ENCODE peak calls at places on chromosomes 12 and 14, in six cellular contexts. D is nephron progenitor cell; G is choroid plexus epithelial cell; H is CD4-positive, alpha-beta T cell; O is esophagus muscularis mucosa; S is foreskin fibroblast. N is an unnamed sample.

GRCh38 chr12:93896962-93897361 is 219.8 kb downstream of the CRADD start:
- DNase-seq in O (no peak), H (no peak), S (no peak), D (no peak), G (no peak), N (no peak)

GRCh38 chr12:51752490-51752889 is 96.0 kb downstream of the FIGNL2 start:
- DNase-seq in G (peak; percentile 68), O (no peak), H (no peak), S (peak; percentile 87), D (peak; percentile 44), N (no peak)

GRCh38 chr12:63103489-63104131 is 47.4 kb downstream of the AVPR1A start:
- DNase-seq in H (no peak), S (no peak), D (peak; percentile 17), O (no peak), G (peak; percentile 53), N (no peak)

GRCh38 chr12:13211859-13212664 is 15.5 kb downstream of the EMP1 start:
- DNase-seq in D (peak; percentile 68), G (peak; percentile 86), H (peak; percentile 59), O (no peak), S (no peak), N (peak; percentile 31)

GRCh38 chr14:75370416-75371205 is 57.2 kb upstream of the JDP2 start:
- DNase-seq in S (no peak), D (no peak), O (no peak), G (no peak), H (no peak), N (no peak)

GRCh38 chr12:116495260-116495659 is 63.9 kb upstream of the MAP1LC3B2 start:
- DNase-seq in O (no peak), D (no peak), H (no peak), G (no peak), S (peak; percentile 38), N (no peak)

GRCh38 chr14:32203928-32204357 is 874 bp upstream of the RNU6-8 start:
- DNase-seq in O (no peak), D (peak; percentile 15), S (no peak), H (no peak), G (peak; percentile 9), N (no peak)

GRCh38 chr12:19030603-19031002 is 98.9 kb upstream of the PLEKHA5 start:
- DNase-seq in O (no peak), G (no peak), H (no peak), D (no peak), S (no peak), N (no peak)

GRCh38 chr12:55641595-55641994 is 4.9 kb downstream of the OR10P1 start:
- DNase-seq in S (no peak), G (no peak), O (no peak), H (no peak), D (no peak), N (no peak)

DNA sequence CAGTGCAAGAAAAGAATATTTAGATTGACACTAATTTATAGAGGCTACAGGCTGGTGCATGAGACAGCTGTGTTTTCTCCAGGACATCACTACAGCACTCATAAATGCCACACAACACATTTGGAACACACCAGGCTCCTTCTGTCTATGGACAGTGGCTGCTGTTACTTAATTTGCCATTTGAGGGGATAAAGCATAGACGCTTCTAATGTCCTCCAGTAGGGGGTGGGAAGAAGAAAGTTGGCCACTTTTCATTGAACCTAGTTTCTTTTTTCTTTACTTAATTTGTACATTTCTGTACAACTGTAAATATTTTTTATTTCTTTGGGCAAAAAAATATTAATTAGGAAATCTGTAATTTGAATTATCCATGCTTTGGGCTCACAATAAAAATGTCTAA is 12.4 kb upstream of the RTN1 start:
- DNase-seq in D (no peak), G (peak; percentile 33), H (no peak), S (no peak), O (no peak), N (no peak)
- TF ChIP-seq CTCF in D (peak; percentile 53), G (peak; percentile 66), H (no peak), S (peak; percentile 33), O (no peak), N (no peak)

GRCh38 chr14:99040711-99041110 is 231.3 kb downstream of the BCL11B start:
- DNase-seq in O (no peak), D (no peak), H (no peak), S (no peak), G (no peak), N (no peak)

GRCh38 chr14:99038401-99038800 is 233.6 kb downstream of the BCL11B start:
- DNase-seq in O (no peak), D (no peak), G (no peak), S (no peak), H (no peak), N (no peak)

GRCh38 chr14:99041141-99041819 is 230.7 kb downstream of the BCL11B start:
- DNase-seq in G (no peak), S (no peak), O (no peak), H (no peak), D (no peak), N (no peak)

GRCh38 chr14:99039316-99040041 is 232.5 kb downstream of the BCL11B start:
- DNase-seq in O (no peak), S (no peak), G (no peak), D (no peak), H (no peak), N (no peak)

DNA sequence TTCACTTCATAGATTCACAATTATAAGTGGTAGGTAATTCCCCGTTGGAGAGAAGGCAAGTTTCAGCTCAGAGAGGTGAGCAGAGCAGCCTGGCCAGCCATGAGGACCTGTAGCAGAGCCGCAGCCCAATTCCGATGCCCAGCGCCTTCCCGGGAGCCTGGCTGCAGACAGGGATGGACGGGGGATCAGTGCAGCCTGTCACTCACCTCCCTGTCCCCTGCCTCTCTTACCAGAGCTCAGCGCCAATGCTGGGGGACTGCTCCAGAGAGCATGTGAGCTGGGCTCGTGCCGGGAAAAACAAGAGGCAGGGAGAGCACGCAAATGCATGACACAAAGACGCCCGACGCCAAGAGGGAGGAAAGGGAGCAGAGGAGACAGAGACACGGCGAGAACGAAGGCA is 231.9 kb downstream of the BCL11B start:
- DNase-seq in O (no peak), G (no peak), S (no peak), D (no peak), H (no peak), N (no peak)
- TF ChIP-seq CTCF in O (no peak), G (no peak), S (no peak), D (no peak), H (no peak), N (no peak)

GRCh38 chr14:56659964-56660551 is 80.5 kb downstream of the TMEM260 start:
- DNase-seq in O (no peak), H (no peak), S (peak; percentile 30), D (no peak), G (peak; percentile 76), N (no peak)
- TF ChIP-seq CTCF in O (peak; percentile 16), H (peak; percentile 27), S (peak; percentile 72), D (peak; percentile 66), G (peak; percentile 73), N (no peak)

GRCh38 chr12:123808167-123808566 is 46.1 kb downstream of the DNAH10 start:
- DNase-seq in S (peak; percentile 17), G (peak; percentile 23), D (peak; percentile 23), H (no peak), O (no peak), N (no peak)
- TF ChIP-seq CTCF in S (peak; percentile 46), G (peak; percentile 55), D (no peak), H (no peak), O (no peak), N (no peak)

DNA sequence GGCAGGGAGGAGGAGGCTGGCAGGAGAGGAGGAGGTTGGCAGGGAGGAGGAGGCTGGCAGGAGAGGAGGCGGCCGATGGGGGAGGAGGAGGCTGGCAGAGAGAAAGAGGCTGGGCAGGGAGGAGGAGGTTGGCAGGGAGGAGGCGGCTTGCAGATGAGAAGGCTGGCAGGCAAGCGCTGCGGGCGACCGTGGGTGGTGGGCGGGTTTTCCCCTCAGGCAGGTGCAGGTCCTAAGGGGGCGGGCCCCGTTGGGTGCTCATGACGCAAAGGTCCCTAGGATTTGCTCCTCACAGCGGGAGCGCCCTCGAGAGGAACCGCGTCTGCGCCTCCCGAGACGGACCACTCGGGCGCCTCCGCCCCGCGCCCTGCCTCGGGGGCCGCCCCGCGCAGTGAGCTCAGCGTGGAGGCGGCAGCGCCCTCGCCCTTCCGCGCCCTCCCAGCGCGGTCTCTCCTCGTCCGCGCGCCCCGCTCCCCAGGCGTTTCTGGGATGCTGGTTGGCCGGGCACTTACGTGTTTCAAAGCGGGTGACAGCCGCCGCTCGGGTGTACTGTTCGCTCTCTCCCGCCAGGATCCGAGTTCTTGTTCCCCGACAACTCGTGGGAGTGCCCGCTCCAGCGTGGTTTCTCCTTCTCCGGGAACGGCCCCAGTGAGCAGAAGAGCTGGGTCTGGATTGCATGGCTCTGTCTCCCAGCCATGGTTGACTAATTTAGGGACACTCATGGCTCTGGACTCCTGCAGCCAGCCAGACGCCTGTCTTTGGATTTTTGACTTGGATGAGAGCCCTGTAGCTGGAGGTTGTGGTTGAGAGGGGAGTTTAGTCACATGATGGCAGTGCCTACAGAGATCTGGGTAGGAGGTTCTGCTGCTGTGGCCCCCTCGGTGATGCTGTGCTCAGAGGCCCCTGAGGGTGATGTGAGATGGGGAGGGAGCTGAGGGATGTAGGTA is 64.1 kb upstream of the PPP4R3A start:
- DNase-seq in D (peak; percentile 70), O (peak; percentile 91), G (peak; percentile 20), H (peak; percentile 76), S (peak; percentile 54), N (peak; percentile 49)
- TF ChIP-seq CTCF in D (no peak), O (no peak), G (no peak), H (no peak), S (no peak), N (no peak)

GRCh38 chr12:47021298-47021697 is 58.1 kb upstream of the PCED1B start:
- DNase-seq in S (peak; percentile 86), G (peak; percentile 95), O (no peak), D (peak; percentile 20), H (no peak), N (no peak)
- TF ChIP-seq CTCF in S (peak; percentile 38), G (peak; percentile 63), O (peak; percentile 53), D (peak; percentile 64), H (peak; percentile 83), N (peak; percentile 52)

DNA sequence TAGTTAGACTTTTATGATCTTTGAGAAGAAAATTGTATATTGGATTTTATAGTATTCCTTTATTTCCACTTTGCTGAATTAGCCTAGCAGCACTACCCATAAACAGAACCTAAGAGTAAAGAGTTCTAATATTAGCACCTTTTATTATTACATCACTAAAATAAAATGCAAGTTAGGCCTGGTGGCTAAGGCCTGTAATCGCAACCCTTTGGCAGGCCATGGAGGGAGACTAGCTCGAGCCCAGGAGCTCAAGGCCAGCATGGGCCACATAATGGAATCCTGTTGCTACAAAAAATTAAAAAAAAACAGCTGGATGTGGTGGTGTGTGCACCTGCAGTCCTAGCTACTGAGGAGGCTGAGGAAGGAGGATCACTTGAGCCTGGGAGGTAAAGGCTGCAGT is 288.2 kb downstream of the TRHDE start:
- DNase-seq in O (no peak), S (no peak), H (no peak), D (no peak), G (no peak), N (no peak)
- TF ChIP-seq CTCF in O (no peak), S (no peak), H (no peak), D (no peak), G (peak; percentile 4), N (no peak)

GRCh38 chr14:61321385-61322010 is at the start of gene PRKCH:
- DNase-seq in G (peak; percentile 47), S (peak; percentile 14), H (peak; percentile 83), O (no peak), D (peak; percentile 73), N (peak; percentile 42)
- TF ChIP-seq CTCF in G (peak; percentile 7), S (no peak), H (peak; percentile 32), O (no peak), D (no peak), N (no peak)

GRCh38 chr12:104835317-104835716 is 122.8 kb downstream of the SLC41A2 start:
- DNase-seq in D (no peak), S (no peak), G (no peak), H (no peak), O (no peak), N (no peak)
- TF ChIP-seq CTCF in D (no peak), S (no peak), G (no peak), H (no peak), O (no peak), N (no peak)